ENCODE peak calls at places on chromosome 15, in seven cellular contexts. One of them, this sample, is unnamed.
A peak's percentile ranks its signal among the peaks of the same experiment; 100 is the strongest.

GRCh38 chr15:43209059-43209824 is 11.6 kb downstream of the EPB42 start:
- DNase-seq in GM23248: peak; percentile 29
- DNase-seq in IMR-90: no peak
- DNase-seq in tibial artery: no peak
- DNase-seq in astrocyte of the spinal cord: no peak
- DNase-seq in lung: no peak
- DNase-seq in BJ: no peak
- DNase-seq in this sample: peak; percentile 54

GRCh38 chr15:63063164-63063756 is 20.7 kb downstream of the TPM1 start:
- DNase-seq in GM23248: no peak
- DNase-seq in astrocyte of the spinal cord: peak; percentile 18
- DNase-seq in tibial artery: no peak
- DNase-seq in IMR-90: no peak
- DNase-seq in BJ: no peak
- DNase-seq in lung: no peak
- DNase-seq in this sample: no peak

GRCh38 chr15:38670142-38671002 is 105.8 kb upstream of the RASGRP1 start:
- DNase-seq in BJ: no peak
- DNase-seq in lung: no peak
- DNase-seq in IMR-90: no peak
- DNase-seq in GM23248: peak; percentile 6
- DNase-seq in astrocyte of the spinal cord: no peak
- DNase-seq in tibial artery: no peak
- DNase-seq in this sample: no peak

GRCh38 chr15:64010719-64011118 is 35.6 kb downstream of the DAPK2 start:
- DNase-seq in lung: peak; percentile 58
- DNase-seq in BJ: no peak
- DNase-seq in GM23248: peak; percentile 93
- DNase-seq in IMR-90: peak; percentile 62
- DNase-seq in astrocyte of the spinal cord: peak; percentile 81
- DNase-seq in tibial artery: peak; percentile 68
- DNase-seq in this sample: peak; percentile 84

GRCh38 chr15:47429376-47429775 is 287.9 kb upstream of the SEMA6D start:
- DNase-seq in astrocyte of the spinal cord: peak; percentile 28
- DNase-seq in lung: no peak
- DNase-seq in BJ: no peak
- DNase-seq in GM23248: no peak
- DNase-seq in tibial artery: no peak
- DNase-seq in IMR-90: no peak
- DNase-seq in this sample: no peak

GRCh38 chr15:40081691-40082194 is 26.9 kb downstream of the BMF start:
- DNase-seq in IMR-90: peak; percentile 75
- DNase-seq in GM23248: peak; percentile 80
- DNase-seq in lung: peak; percentile 63
- DNase-seq in astrocyte of the spinal cord: peak; percentile 73
- DNase-seq in BJ: no peak
- DNase-seq in tibial artery: peak; percentile 82
- DNase-seq in this sample: no peak

GRCh38 chr15:66252411-66253295 is 897 bp downstream of the MEGF11 start:
- DNase-seq in GM23248: peak; percentile 76
- DNase-seq in tibial artery: no peak
- DNase-seq in lung: peak; percentile 43
- DNase-seq in IMR-90: no peak
- DNase-seq in astrocyte of the spinal cord: peak; percentile 37
- DNase-seq in BJ: no peak
- DNase-seq in this sample: peak; percentile 49

GRCh38 chr15:45183511-45183910 is 4.3 kb downstream of the SHF start:
- DNase-seq in GM23248: no peak
- DNase-seq in tibial artery: no peak
- DNase-seq in lung: no peak
- DNase-seq in astrocyte of the spinal cord: no peak
- DNase-seq in IMR-90: no peak
- DNase-seq in BJ: no peak
- DNase-seq in this sample: no peak

GRCh38 chr15:55827965-55828364 is 85.0 kb upstream of the PRTG start:
- DNase-seq in astrocyte of the spinal cord: no peak
- DNase-seq in BJ: no peak
- DNase-seq in IMR-90: no peak
- DNase-seq in lung: no peak
- DNase-seq in tibial artery: no peak
- DNase-seq in GM23248: no peak
- DNase-seq in this sample: no peak

GRCh38 chr15:101642361-101642760 is 9.8 kb downstream of the TM2D3 start:
- DNase-seq in IMR-90: no peak
- DNase-seq in lung: no peak
- DNase-seq in BJ: no peak
- DNase-seq in astrocyte of the spinal cord: no peak
- DNase-seq in GM23248: peak; percentile 23
- DNase-seq in tibial artery: no peak
- DNase-seq in this sample: no peak
- H3K4me3 ChIP-seq in IMR-90: no peak overlapping the region
- H3K4me3 ChIP-seq in lung: no peak overlapping the region
- H3K4me3 ChIP-seq in BJ: no peak overlapping the region
- H3K4me3 ChIP-seq in astrocyte of the spinal cord: no peak overlapping the region
- H3K4me3 ChIP-seq in GM23248: no peak overlapping the region
- H3K4me3 ChIP-seq in tibial artery: no peak overlapping the region
- H3K4me3 ChIP-seq in this sample: no peak overlapping the region

DNA sequence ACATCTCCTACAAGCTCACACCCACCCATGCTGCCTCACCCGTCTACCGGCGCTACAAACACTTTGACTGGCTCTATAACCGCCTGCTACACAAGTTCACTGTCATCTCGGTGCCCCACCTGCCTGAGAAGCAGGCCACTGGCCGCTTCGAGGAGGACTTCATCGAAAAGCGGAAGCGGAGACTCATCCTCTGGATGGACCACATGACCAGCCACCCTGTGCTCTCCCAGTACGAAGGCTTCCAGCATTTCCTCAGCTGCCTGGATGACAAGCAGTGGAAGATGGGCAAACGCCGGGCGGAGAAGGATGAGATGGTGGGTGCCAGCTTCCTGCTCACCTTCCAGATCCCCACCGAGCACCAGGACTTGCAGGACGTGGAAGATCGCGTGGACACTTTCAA is 2.1 kb downstream of the SNX33 start:
- DNase-seq in GM23248: no peak
- DNase-seq in lung: no peak
- DNase-seq in BJ: no peak
- DNase-seq in tibial artery: no peak
- DNase-seq in astrocyte of the spinal cord: no peak
- DNase-seq in IMR-90: no peak
- DNase-seq in this sample: no peak
- H3K4me3 ChIP-seq in GM23248: peak overlapping the region; percentile 85
- H3K4me3 ChIP-seq in lung: no peak overlapping the region
- H3K4me3 ChIP-seq in BJ: peak overlapping the region; percentile 77
- H3K4me3 ChIP-seq in tibial artery: peak overlapping the region; percentile 78
- H3K4me3 ChIP-seq in astrocyte of the spinal cord: no peak overlapping the region
- H3K4me3 ChIP-seq in IMR-90: peak overlapping the region; percentile 40
- H3K4me3 ChIP-seq in this sample: peak overlapping the region; percentile 78

GRCh38 chr15:99628374-99629001 is 62.7 kb downstream of the MEF2A start:
- DNase-seq in BJ: no peak
- DNase-seq in astrocyte of the spinal cord: no peak
- DNase-seq in GM23248: no peak
- DNase-seq in tibial artery: no peak
- DNase-seq in IMR-90: no peak
- DNase-seq in lung: no peak
- DNase-seq in this sample: no peak
- H3K4me3 ChIP-seq in BJ: no peak overlapping the region
- H3K4me3 ChIP-seq in astrocyte of the spinal cord: no peak overlapping the region
- H3K4me3 ChIP-seq in GM23248: no peak overlapping the region
- H3K4me3 ChIP-seq in tibial artery: no peak overlapping the region
- H3K4me3 ChIP-seq in IMR-90: no peak overlapping the region
- H3K4me3 ChIP-seq in lung: no peak overlapping the region
- H3K4me3 ChIP-seq in this sample: no peak overlapping the region

DNA sequence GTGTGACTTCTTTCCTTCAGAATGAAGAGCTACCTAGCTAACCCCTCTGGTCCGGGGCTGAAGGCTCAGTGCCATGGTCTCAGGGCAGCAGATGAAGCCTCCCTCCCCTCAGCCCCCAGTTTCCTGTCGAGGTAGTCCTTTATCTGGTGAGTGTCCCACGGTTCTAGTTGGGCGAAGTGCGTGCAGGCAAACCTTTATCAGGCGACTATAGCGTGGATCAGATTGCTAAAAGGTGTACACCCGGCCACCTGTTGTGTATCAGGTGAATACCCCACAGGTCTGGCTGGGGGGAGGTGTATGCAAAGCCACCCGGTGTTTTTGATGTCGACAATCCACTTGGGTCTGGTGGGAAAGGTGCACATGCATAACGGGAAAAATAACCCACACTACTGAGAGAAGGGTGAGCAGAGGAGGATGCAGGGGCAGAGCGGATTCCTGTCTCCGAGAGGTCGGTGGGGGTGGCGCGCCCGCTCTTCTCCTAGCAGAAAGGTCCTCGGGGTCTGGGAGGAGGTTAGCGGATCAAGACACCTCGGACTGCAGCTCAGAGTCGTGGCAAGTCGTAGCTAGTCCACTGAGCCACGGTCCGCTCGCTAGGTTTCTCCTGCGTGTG is 529 bp downstream of the SLC12A6 start:
- DNase-seq in lung: no peak
- DNase-seq in GM23248: peak; percentile 33
- DNase-seq in IMR-90: no peak
- DNase-seq in astrocyte of the spinal cord: no peak
- DNase-seq in BJ: no peak
- DNase-seq in tibial artery: no peak
- DNase-seq in this sample: no peak
- H3K4me3 ChIP-seq in lung: peak overlapping the region; percentile 91
- H3K4me3 ChIP-seq in GM23248: peak overlapping the region; percentile 90
- H3K4me3 ChIP-seq in IMR-90: peak overlapping the region; percentile 93
- H3K4me3 ChIP-seq in astrocyte of the spinal cord: peak overlapping the region; percentile 93
- H3K4me3 ChIP-seq in BJ: peak overlapping the region; percentile 100
- H3K4me3 ChIP-seq in tibial artery: peak overlapping the region; percentile 93
- H3K4me3 ChIP-seq in this sample: peak overlapping the region; percentile 82

GRCh38 chr15:88275804-88276203 is 19.3 kb upstream of the NTRK3 start:
- DNase-seq in BJ: no peak
- DNase-seq in astrocyte of the spinal cord: no peak
- DNase-seq in IMR-90: no peak
- DNase-seq in tibial artery: no peak
- DNase-seq in lung: no peak
- DNase-seq in GM23248: no peak
- DNase-seq in this sample: no peak
- H3K4me3 ChIP-seq in BJ: no peak overlapping the region
- H3K4me3 ChIP-seq in astrocyte of the spinal cord: no peak overlapping the region
- H3K4me3 ChIP-seq in IMR-90: no peak overlapping the region
- H3K4me3 ChIP-seq in tibial artery: no peak overlapping the region
- H3K4me3 ChIP-seq in lung: no peak overlapping the region
- H3K4me3 ChIP-seq in GM23248: no peak overlapping the region
- H3K4me3 ChIP-seq in this sample: no peak overlapping the region

DNA sequence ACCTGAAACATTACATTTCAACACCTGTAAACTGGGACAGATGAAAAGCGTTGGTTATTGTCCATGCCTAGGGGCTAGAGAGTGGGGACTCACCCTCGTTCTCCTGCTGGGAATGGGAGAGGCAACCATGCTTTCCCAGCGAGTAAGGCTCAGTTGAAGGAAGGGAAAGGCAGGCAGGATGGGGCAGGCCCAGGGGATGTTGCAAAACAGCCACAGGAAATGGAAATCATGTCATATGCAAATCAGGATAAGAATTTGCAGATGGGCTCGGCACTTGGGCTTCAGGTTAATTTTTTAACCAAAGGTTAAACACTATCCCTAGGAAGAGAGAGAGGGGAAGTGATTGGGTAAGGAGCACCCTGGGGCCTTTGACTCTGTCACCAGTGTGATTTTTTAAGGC is 14.5 kb upstream of the PLA2G4E start:
- DNase-seq in tibial artery: no peak
- DNase-seq in lung: peak; percentile 56
- DNase-seq in astrocyte of the spinal cord: no peak
- DNase-seq in IMR-90: peak; percentile 11
- DNase-seq in BJ: no peak
- DNase-seq in GM23248: peak; percentile 30
- DNase-seq in this sample: peak; percentile 99
- H3K4me3 ChIP-seq in tibial artery: no peak overlapping the region
- H3K4me3 ChIP-seq in lung: no peak overlapping the region
- H3K4me3 ChIP-seq in astrocyte of the spinal cord: no peak overlapping the region
- H3K4me3 ChIP-seq in IMR-90: no peak overlapping the region
- H3K4me3 ChIP-seq in BJ: no peak overlapping the region
- H3K4me3 ChIP-seq in GM23248: no peak overlapping the region
- H3K4me3 ChIP-seq in this sample: peak overlapping the region; percentile 23